ENCODE peak calls at places on chromosomes 6 and 20, in seven cellular contexts. O is mucosa of descending colon; T is heart left ventricle; U is SK-N-SH; W is GM23248; L is CD8-positive, alpha-beta T cell; I is heart right ventricle. D is an unnamed sample.

GRCh38 chr6:111228094-111228493 is 140.8 kb downstream of the SLC16A10 start:
- DNase-seq in O (no peak), T (no peak), U (no peak), W (peak; percentile 63), L (no peak), I (no peak), D (no peak)

GRCh38 chr6:12309070-12309469 is 18.9 kb downstream of the EDN1 start:
- DNase-seq in O (no peak), T (no peak), U (no peak), W (no peak), L (no peak), I (no peak), D (no peak)

GRCh38 chr6:47292944-47293343 is 16.8 kb downstream of the TNFRSF21 start:
- DNase-seq in O (no peak), T (no peak), U (no peak), W (peak; percentile 28), L (no peak), I (no peak), D (no peak)

GRCh38 chr6:56450882-56451739 is 191.6 kb downstream of the DST start:
- DNase-seq in O (peak; percentile 6), T (peak; percentile 81), U (no peak), W (peak; percentile 23), L (no peak), I (peak; percentile 70), D (no peak)

GRCh38 chr6:42177514-42178364 is 4.6 kb downstream of the GUCA1A start:
- DNase-seq in O (no peak), T (no peak), U (peak; percentile 88), W (no peak), L (no peak), I (no peak), D (peak; percentile 93)

GRCh38 chr6:8277769-8278168 is 157.6 kb downstream of the SLC35B3 start:
- DNase-seq in O (no peak), T (no peak), U (peak; percentile 27), W (no peak), L (no peak), I (no peak), D (peak; percentile 61)

GRCh38 chr6:45665859-45666258 is 288.1 kb upstream of the SUPT3H start:
- DNase-seq in O (no peak), T (no peak), U (no peak), W (no peak), L (no peak), I (no peak), D (no peak)

GRCh38 chr20:922781-923180 is 6.6 kb upstream of the ANGPT4 start:
- DNase-seq in O (no peak), T (no peak), U (no peak), W (no peak), L (no peak), I (no peak), D (no peak)

GRCh38 chr6:109623288-109623687 is 67.7 kb downstream of the AK9 start:
- DNase-seq in O (no peak), T (no peak), U (no peak), W (peak; percentile 2), L (no peak), I (no peak), D (no peak)

GRCh38 chr6:159062564-159062945 is 17.8 kb upstream of the TAGAP start:
- DNase-seq in O (peak; percentile 38), T (no peak), U (no peak), W (no peak), L (peak; percentile 48), I (no peak), D (peak; percentile 8)

GRCh38 chr6:89836637-89837222 is 7.0 kb downstream of the CASP8AP2 start:
- DNase-seq in O (no peak), T (no peak), U (no peak), W (no peak), L (no peak), I (no peak), D (no peak)

GRCh38 chr20:62547364-62547763 is 71.6 kb upstream of the GATA5 start:
- DNase-seq in O (no peak), T (no peak), U (no peak), W (no peak), L (no peak), I (no peak), D (no peak)

GRCh38 chr6:78243519-78243918 is 590.7 kb downstream of the MEI4 start:
- DNase-seq in O (no peak), T (no peak), U (peak; percentile 1), W (peak; percentile 13), L (no peak), I (no peak), D (no peak)

GRCh38 chr6:165059032-165059431 is 250.4 kb downstream of the C6orf118 start:
- DNase-seq in O (no peak), T (no peak), U (no peak), W (peak; percentile 45), L (no peak), I (no peak), D (no peak)

GRCh38 chr20:25227317-25227831 is 20.5 kb upstream of the PYGB start:
- DNase-seq in O (no peak), T (peak; percentile 67), U (no peak), W (peak; percentile 91), L (no peak), I (no peak), D (no peak)

GRCh38 chr6:148544421-148544820 is 201.8 kb downstream of the SASH1 start:
- DNase-seq in O (no peak), T (no peak), U (no peak), W (no peak), L (no peak), I (no peak), D (peak; percentile 26)

GRCh38 chr20:36758276-36758675 is 12.4 kb upstream of the NDRG3 start:
- DNase-seq in O (no peak), T (no peak), U (no peak), W (no peak), L (no peak), I (no peak), D (no peak)
- H3K36me3 ChIP-seq in O (no peaks in the 10 kb centered on the region), T (peaks cover 39% of the 10 kb centered on the region), U (peaks cover 4% of the 10 kb centered on the region), W (peaks cover 6% of the 10 kb centered on the region), L (peaks cover 3% of the 10 kb centered on the region), I (peaks cover 21% of the 10 kb centered on the region), D (peaks cover 49% of the 10 kb centered on the region)

GRCh38 chr6:25963426-25964123 is 973 bp downstream of the TRIM38 start:
- DNase-seq in O (peak; percentile 55), T (no peak), U (no peak), W (no peak), L (no peak), I (no peak), D (peak; percentile 51)
- H3K4me1 ChIP-seq in O (peaks cover 16% of the 10 kb centered on the region), T (peaks cover 44% of the 10 kb centered on the region), U (no peaks in the 10 kb centered on the region), W (peaks cover 41% of the 10 kb centered on the region), L (peaks cover 69% of the 10 kb centered on the region), I (peaks cover 36% of the 10 kb centered on the region), D (peaks cover 4% of the 10 kb centered on the region)

GRCh38 chr20:10641893-10642292 is 31.9 kb downstream of the JAG1 start:
- DNase-seq in O (no peak), T (no peak), U (no peak), W (no peak), L (no peak), I (no peak), D (no peak)
- H3K36me3 ChIP-seq in O (peaks cover 8% of the 10 kb centered on the region), T (peaks cover 96% of the 10 kb centered on the region), U (peaks cover 55% of the 10 kb centered on the region), W (no peaks in the 10 kb centered on the region), L (no peaks in the 10 kb centered on the region), I (peaks cover 100% of the 10 kb centered on the region), D (peaks cover 17% of the 10 kb centered on the region)

DNA sequence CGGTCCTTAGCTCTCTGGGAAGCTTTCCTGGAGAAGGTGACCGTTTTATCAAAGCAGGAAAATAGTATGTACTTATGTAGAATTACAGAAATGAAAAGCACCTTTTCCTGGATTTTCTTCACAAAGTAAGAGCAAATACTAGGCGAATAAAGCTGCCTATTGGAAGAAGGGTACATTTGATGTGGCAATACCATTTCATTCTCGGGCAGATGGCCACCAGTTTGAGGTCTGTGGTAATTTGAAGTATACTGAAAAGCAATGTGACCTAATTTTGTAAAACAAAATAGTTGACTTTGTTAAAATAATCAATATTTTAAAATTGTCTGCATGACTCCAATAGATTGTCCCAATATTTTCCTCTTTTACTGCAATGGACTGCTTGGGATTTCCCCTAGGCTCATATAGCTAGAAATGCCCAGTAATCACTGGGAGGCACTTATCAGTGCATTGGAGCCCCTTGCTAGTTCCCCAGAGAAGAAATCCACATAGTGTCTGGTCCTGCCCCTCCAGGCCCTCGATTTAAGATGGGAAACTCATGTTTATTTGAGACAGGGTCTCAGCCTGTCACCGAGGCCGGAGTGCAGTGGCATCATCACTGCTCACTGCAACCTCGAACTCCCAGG is 7.4 kb upstream of the UTRN start:
- DNase-seq in O (no peak), T (no peak), U (no peak), W (no peak), L (no peak), I (no peak), D (no peak)
- H3K4me1 ChIP-seq in O (no peaks in the 10 kb centered on the region), T (no peaks in the 10 kb centered on the region), U (no peaks in the 10 kb centered on the region), W (no peaks in the 10 kb centered on the region), L (no peaks in the 10 kb centered on the region), I (no peaks in the 10 kb centered on the region), D (no peaks in the 10 kb centered on the region)

GRCh38 chr20:4260102-4260501 is 244.7 kb upstream of the RNF24 start:
- DNase-seq in O (no peak), T (no peak), U (no peak), W (no peak), L (no peak), I (no peak), D (no peak)

GRCh38 chr20:4252005-4252404 is 236.6 kb upstream of the RNF24 start:
- DNase-seq in O (no peak), T (no peak), U (no peak), W (no peak), L (no peak), I (no peak), D (no peak)

GRCh38 chr20:4261333-4262284 is 246.3 kb upstream of the RNF24 start:
- DNase-seq in O (no peak), T (no peak), U (no peak), W (peak; percentile 69), L (no peak), I (no peak), D (no peak)

GRCh38 chr20:4256886-4257285 is 241.5 kb upstream of the RNF24 start:
- DNase-seq in O (no peak), T (peak; percentile 39), U (no peak), W (peak; percentile 49), L (no peak), I (no peak), D (no peak)
- H3K36me3 ChIP-seq in O (no peaks in the 10 kb centered on the region), T (no peaks in the 10 kb centered on the region), U (no peaks in the 10 kb centered on the region), W (no peaks in the 10 kb centered on the region), L (no peaks in the 10 kb centered on the region), I (no peaks in the 10 kb centered on the region), D (no peaks in the 10 kb centered on the region)

DNA sequence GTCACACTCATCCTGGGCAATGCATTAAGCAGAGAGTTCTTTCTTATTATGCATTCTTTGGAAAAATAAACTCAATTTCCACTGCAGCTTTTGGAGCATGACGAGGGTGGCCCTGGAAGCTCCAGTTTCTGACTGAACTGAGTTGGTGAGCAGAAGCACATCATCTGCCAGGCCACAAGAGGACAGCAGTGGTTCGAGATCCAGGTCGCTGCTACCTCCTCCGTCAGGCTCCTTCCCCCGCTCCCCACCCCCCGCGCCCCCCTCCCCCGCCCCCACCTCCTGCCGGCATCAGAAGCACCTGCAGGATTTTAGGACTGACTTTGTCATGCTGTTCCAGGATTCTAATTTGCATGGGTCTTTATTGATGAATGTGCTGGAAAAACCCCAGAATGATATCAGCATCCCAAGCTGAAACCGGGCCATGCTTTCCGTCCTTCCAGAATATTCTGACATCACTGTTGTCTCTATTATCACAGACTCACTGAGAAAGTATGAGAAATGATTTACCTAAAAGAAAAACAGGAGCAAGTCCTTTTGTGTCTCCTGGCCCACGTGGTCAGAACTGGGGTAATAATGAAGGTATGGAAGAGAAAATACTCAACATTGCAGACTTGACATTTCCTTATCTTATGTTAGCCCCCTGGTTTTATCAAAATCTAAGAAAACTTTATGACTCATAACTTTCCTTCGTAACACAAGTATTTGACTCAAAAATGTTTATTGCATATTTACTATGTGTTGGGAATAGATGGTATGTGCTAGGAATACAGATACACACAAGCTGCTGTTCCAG is 220.1 kb upstream of the EXOC2 start:
- DNase-seq in O (peak; percentile 39), T (no peak), U (no peak), W (peak; percentile 67), L (no peak), I (no peak), D (peak; percentile 86)
- H3K4me1 ChIP-seq in O (no peaks in the 10 kb centered on the region), T (no peaks in the 10 kb centered on the region), U (no peaks in the 10 kb centered on the region), W (no peaks in the 10 kb centered on the region), L (no peaks in the 10 kb centered on the region), I (no peaks in the 10 kb centered on the region), D (no peaks in the 10 kb centered on the region)

D was measured in endodermal cell.